ENCODE peak calls at places on chromosomes 3 and 15, in ten cellular contexts. U, W, I, V, B, J, N, K, S and O are unnamed samples. For H3K27me3, the result is how much of the 10 kb centered on the place peaks cover.

GRCh38 chr15:65856821-65857455 is 12.4 kb upstream of the RAB11A start:
- DNase-seq in K (peak), J (peak), B (peak), U (peak), I (peak), W (peak), S (peak), V (peak), N (peak), O (peak)

GRCh38 chr3:144235489-144235888 is 263.9 kb downstream of the DIPK2A start:
- DNase-seq in I (no peak), U (no peak), N (no peak), J (no peak), K (no peak), S (no peak), W (no peak), B (no peak), V (no peak), O (no peak)

GRCh38 chr15:74730619-74731316 is 5.4 kb upstream of the CYP1A1 start:
- DNase-seq in I (no peak), W (no peak), K (no peak), B (no peak), V (no peak), N (no peak), J (no peak), U (no peak), S (no peak), O (peak)

GRCh38 chr3:43539321-43539720 is 82.5 kb downstream of the ANO10 start:
- DNase-seq in B (peak), N (no peak), S (no peak), W (no peak), V (no peak), K (no peak), I (no peak), J (no peak), U (no peak), O (no peak)

GRCh38 chr3:10164546-10165393 is at the start of gene IRAK2:
- DNase-seq in W (peak), V (peak), S (peak), I (peak), U (peak), B (peak), J (peak), K (peak), N (peak), O (peak)

GRCh38 chr15:41115088-41115651 is 910 bp downstream of the INO80 start:
- DNase-seq in U (no peak), J (no peak), W (peak), S (peak), I (peak), N (no peak), V (no peak), K (peak), B (peak), O (no peak)

GRCh38 chr15:52005748-52006701 is 13.0 kb upstream of the MAPK6 start:
- DNase-seq in W (peak), J (peak), I (peak), V (no peak), U (no peak), B (no peak), N (no peak), S (no peak), K (no peak), O (peak)

GRCh38 chr3:7781395-7781794 is 720.2 kb upstream of the LMCD1 start:
- DNase-seq in N (no peak), W (no peak), S (no peak), K (no peak), B (no peak), I (no peak), U (no peak), V (no peak), J (no peak), O (no peak)

GRCh38 chr15:46413799-46414198 is 779.0 kb downstream of the SQOR start:
- DNase-seq in S (no peak), V (no peak), W (peak), I (peak), B (no peak), K (no peak), N (no peak), U (no peak), J (no peak), O (no peak)

GRCh38 chr3:71710906-71711494 is 14.2 kb downstream of the EIF4E3 start:
- DNase-seq in I (peak), V (no peak), N (no peak), U (no peak), S (peak), K (no peak), B (peak), J (peak), W (peak), O (no peak)

GRCh38 chr15:76163429-76164020 is 103.7 kb downstream of the TMEM266 start:
- DNase-seq in S (no peak), W (peak), J (no peak), B (peak), K (no peak), V (peak), N (peak), U (no peak), I (peak), O (peak)

GRCh38 chr15:91047545-91048199 is 25.3 kb upstream of the VPS33B start:
- DNase-seq in S (no peak), U (no peak), K (no peak), I (no peak), W (no peak), V (no peak), B (no peak), J (no peak), N (no peak), O (no peak)

GRCh38 chr3:16881896-16882645 is 2.7 kb upstream of the PLCL2 start:
- DNase-seq in K (no peak), N (no peak), J (no peak), I (no peak), U (no peak), V (peak), W (no peak), B (no peak), S (no peak), O (no peak)

GRCh38 chr3:23911397-23911796 is 5.4 kb downstream of the NKIRAS1 start:
- DNase-seq in S (no peak), N (no peak), U (no peak), W (no peak), V (no peak), I (no peak), J (no peak), B (no peak), K (no peak), O (no peak)

GRCh38 chr3:143203848-143204247 is 84.3 kb downstream of the CHST2 start:
- DNase-seq in U (no peak), J (peak), S (no peak), W (no peak), V (no peak), K (no peak), N (no peak), I (peak), B (no peak), O (no peak)

GRCh38 chr3:25587526-25587925 is 77.2 kb downstream of the TOP2B start:
- DNase-seq in B (no peak), I (no peak), K (no peak), S (no peak), J (no peak), U (no peak), W (peak), V (no peak), N (no peak), O (no peak)

GRCh38 chr3:131031660-131032059 is 5.0 kb downstream of the NEK11 start:
- DNase-seq in V (no peak), J (no peak), U (no peak), B (no peak), S (no peak), W (no peak), N (no peak), I (no peak), K (no peak), O (no peak)

DNA sequence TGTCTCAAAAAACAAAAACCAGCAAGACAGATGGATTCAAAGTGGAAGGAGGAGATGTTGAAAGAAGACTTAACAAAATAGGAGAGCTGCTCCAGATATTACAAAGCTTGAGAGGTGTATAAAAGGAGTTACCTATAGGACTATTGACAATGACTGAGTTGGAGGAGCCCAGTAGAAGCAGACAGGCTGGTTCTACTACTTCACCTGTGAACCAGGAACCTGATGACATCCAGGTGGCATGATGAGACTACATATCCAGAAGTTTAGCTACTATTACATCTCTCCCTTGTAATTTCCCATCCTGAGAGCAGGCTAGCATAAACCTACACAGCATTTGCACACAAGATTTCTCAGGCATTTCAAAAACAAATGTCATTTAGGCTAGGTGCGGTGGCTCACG is 49.3 kb downstream of the CPEB1 start:
- DNase-seq in I (no peak), B (no peak), J (no peak), N (no peak), U (no peak), V (no peak), S (no peak), K (no peak), W (no peak), O (no peak)
- H3K27me3 ChIP-seq in I (under half), B (under half), J (under half), N (under half), U (under half), V (under half), S (under half), K (under half), W (under half), O (under half)

GRCh38 chr3:184531580-184532290 is 29.9 kb upstream of the EPHB3 start:
- DNase-seq in S (no peak), W (no peak), K (no peak), B (no peak), N (peak), U (no peak), V (no peak), J (no peak), I (no peak), O (peak)

GRCh38 chr3:184525337-184526157 is 36.0 kb upstream of the EPHB3 start:
- DNase-seq in U (no peak), W (no peak), B (peak), I (no peak), N (no peak), V (no peak), S (no peak), K (no peak), J (peak), O (no peak)

GRCh38 chr3:184524981-184525336 is 36.6 kb upstream of the EPHB3 start:
- DNase-seq in B (peak), K (no peak), I (no peak), W (no peak), J (peak), U (no peak), V (no peak), N (peak), S (peak), O (no peak)

GRCh38 chr3:184523825-184524615 is 37.6 kb upstream of the EPHB3 start:
- DNase-seq in V (no peak), I (peak), J (peak), W (peak), K (no peak), S (no peak), B (peak), N (no peak), U (no peak), O (peak)

GRCh38 chr3:184526158-184526483 is 35.5 kb upstream of the EPHB3 start:
- DNase-seq in B (peak), K (no peak), U (no peak), N (no peak), S (no peak), W (no peak), I (no peak), V (no peak), J (no peak), O (no peak)
- H3K4me3 ChIP-seq in B (peak), K (no peak), U (no peak), N (no peak), S (no peak), W (peak), I (no peak), V (peak), J (peak), O (no peak)

DNA sequence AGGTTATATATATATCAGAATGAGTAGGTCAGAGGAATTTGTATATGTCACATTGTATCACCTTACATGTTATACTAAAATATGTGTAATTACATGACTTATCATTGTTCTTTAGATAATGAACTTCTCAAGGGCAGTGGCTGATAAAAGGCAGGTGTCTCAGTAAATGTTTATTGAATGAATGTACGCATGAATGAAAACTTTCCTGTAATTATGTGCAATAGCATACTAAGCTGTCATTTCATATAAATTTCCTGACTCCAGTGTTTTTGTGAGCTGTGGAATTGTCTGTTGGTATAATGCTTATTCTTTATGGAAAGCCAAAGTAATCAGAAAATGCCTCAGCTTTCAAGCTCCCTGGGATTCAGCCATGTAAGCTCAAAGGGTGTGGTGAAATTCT is 4.2 kb downstream of the TBC1D23 start:
- DNase-seq in V (no peak), J (peak), W (no peak), B (no peak), S (no peak), I (no peak), N (no peak), K (no peak), U (no peak), O (no peak)
- H3K27me3 ChIP-seq in V (under half), J (under half), W (under half), B (under half), S (under half), I (under half), N (under half), K (under half), U (under half), O (under half)

GRCh38 chr3:60076307-60076706 is 1026.5 kb upstream of the CFAP20DC start:
- DNase-seq in K (no peak), I (no peak), B (no peak), U (no peak), S (no peak), J (no peak), N (no peak), V (no peak), W (peak), O (no peak)
- H3K4me3 ChIP-seq in K (no peak), I (no peak), B (no peak), U (no peak), S (no peak), J (no peak), N (no peak), V (no peak), W (no peak), O (peak)

GRCh38 chr3:54085936-54086335 is 36.4 kb upstream of the CACNA2D3 start:
- DNase-seq in K (no peak), I (no peak), V (no peak), S (no peak), N (no peak), J (no peak), W (no peak), U (no peak), B (no peak), O (no peak)

GRCh38 chr3:54083901-54084300 is 38.5 kb upstream of the CACNA2D3 start:
- DNase-seq in I (no peak), N (no peak), S (no peak), V (no peak), B (no peak), U (no peak), W (no peak), K (no peak), J (no peak), O (no peak)

GRCh38 chr3:54087581-54088410 is 34.6 kb upstream of the CACNA2D3 start:
- DNase-seq in I (no peak), S (no peak), K (peak), N (no peak), W (no peak), V (no peak), B (peak), U (no peak), J (no peak), O (peak)

DNA sequence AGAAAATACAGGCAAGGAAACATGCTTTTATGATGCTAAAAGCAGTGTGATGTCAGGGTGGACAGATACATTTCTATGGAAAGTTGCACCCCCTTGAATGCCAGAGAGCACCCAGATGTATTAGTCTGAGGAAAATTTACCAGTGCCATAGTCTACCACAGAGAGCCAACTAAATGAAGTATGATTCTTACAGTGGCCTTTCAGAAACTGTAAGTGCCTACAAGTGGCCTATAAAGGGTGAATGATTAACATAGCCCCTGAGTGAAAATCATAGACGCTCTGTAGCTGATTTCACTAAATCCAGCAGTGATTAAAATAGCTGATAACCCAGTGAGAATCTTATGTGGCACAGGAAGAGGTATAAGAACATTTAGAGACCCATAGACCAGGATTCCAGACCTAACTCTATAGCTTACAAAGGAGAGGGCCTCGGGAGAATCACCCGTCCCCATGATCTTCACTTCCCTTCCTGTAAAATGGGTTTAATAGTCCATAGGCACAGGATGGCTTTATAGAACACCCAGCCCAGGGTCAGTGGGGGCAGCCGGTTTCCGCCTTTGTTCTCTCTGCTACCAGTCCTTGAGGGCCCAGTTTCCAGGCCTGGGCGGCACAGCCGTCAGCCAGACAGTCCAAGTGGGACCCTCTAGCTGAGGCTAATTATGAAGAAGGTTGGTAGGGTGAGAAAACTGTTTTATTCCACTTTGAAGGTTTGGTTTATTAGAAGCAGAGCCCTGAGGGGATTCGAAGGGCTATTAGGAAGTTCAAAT is 35.5 kb upstream of the CACNA2D3 start:
- DNase-seq in S (no peak), B (no peak), U (no peak), I (no peak), J (no peak), K (no peak), N (no peak), V (no peak), W (no peak), O (no peak)
- H3K27me3 ChIP-seq in S (under half), B (under half), U (under half), I (under half), J (under half), K (under half), N (under half), V (under half), W (under half), O (under half)

GRCh38 chr3:139430467-139430866 is 41.0 kb upstream of the COPB2 start:
- DNase-seq in B (no peak), S (no peak), U (no peak), K (no peak), V (no peak), W (no peak), I (no peak), N (no peak), J (peak), O (no peak)
- H3K4me3 ChIP-seq in B (no peak), S (no peak), U (no peak), K (no peak), V (no peak), W (no peak), I (no peak), N (no peak), J (no peak), O (no peak)

GRCh38 chr3:138945646-138946553 is 1.0 kb downstream of the FOXL2 start:
- DNase-seq in K (no peak), S (no peak), N (no peak), I (peak), U (no peak), J (peak), B (peak), W (no peak), V (no peak), O (peak)
- H3K27me3 ChIP-seq in K (half or more), S (under half), N (half or more), I (half or more), U (half or more), J (under half), B (half or more), W (half or more), V (half or more), O (under half)

GRCh38 chr15:64836023-64836536 is 5.6 kb upstream of the PLEKHO2 start:
- DNase-seq in K (no peak), W (no peak), J (no peak), N (no peak), V (no peak), B (no peak), I (no peak), U (no peak), S (no peak), O (no peak)
- H3K4me3 ChIP-seq in K (no peak), W (peak), J (no peak), N (no peak), V (peak), B (peak), I (peak), U (no peak), S (peak), O (no peak)

GRCh38 chr15:98221144-98221543 is 260.6 kb downstream of the ARRDC4 start:
- DNase-seq in U (no peak), N (no peak), V (no peak), S (no peak), J (peak), B (no peak), W (no peak), K (no peak), I (no peak), O (no peak)
- H3K27me3 ChIP-seq in U (under half), N (under half), V (under half), S (under half), J (under half), B (under half), W (under half), K (under half), I (under half), O (under half)